ENCODE peak calls at places on chromosomes 12 and 14, in nine cellular contexts. G is AG10803, M is K562, I is breast epithelium, O is left ventricle myocardium inferior, C is uterus, W is fibroblast of pulmonary artery, U is testis, D is RWPE2. H is an unnamed sample.

GRCh38 chr14:99472937-99473336 is 7.7 kb downstream of the SETD3 start:
- DNase-seq in G (no peak), M (no peak), I (no peak), O (no peak), C (no peak), W (no peak), U (no peak), D (no peak), H (no peak)

GRCh38 chr12:83361486-83361885 is 674.8 kb downstream of the TMTC2 start:
- DNase-seq in G (no peak), M (no peak), I (no peak), O (no peak), C (no peak), W (no peak), U (no peak), D (no peak), H (no peak)

GRCh38 chr12:28378749-28379148 is 188.5 kb downstream of the CCDC91 start:
- DNase-seq in G (peak), M (no peak), I (no peak), O (no peak), C (no peak), W (peak), U (no peak), D (no peak), H (no peak)

GRCh38 chr14:89206426-89206825 is 210.6 kb downstream of the FOXN3 start:
- DNase-seq in G (peak), M (no peak), I (no peak), O (no peak), C (no peak), W (no peak), U (no peak), D (no peak), H (no peak)

GRCh38 chr12:22971247-22971646 is 346.3 kb downstream of the ETNK1 start:
- DNase-seq in G (peak), M (no peak), I (no peak), O (no peak), C (no peak), W (no peak), U (no peak), D (no peak), H (no peak)

GRCh38 chr12:118330421-118331018 is 42.2 kb downstream of the TAOK3 start:
- DNase-seq in G (peak), M (peak), I (no peak), O (no peak), C (no peak), W (peak), U (no peak), D (no peak), H (no peak)

GRCh38 chr14:54467280-54467679 is 21.5 kb downstream of the GMFB start:
- DNase-seq in G (no peak), M (no peak), I (no peak), O (no peak), C (no peak), W (no peak), U (no peak), D (no peak), H (no peak)

GRCh38 chr12:116058574-116058973 is 218.9 kb downstream of the MED13L start:
- DNase-seq in G (no peak), M (no peak), I (no peak), O (no peak), C (no peak), W (no peak), U (no peak), D (no peak), H (no peak)

GRCh38 chr14:69259531-69260245 is at the start of gene GALNT16:
- DNase-seq in G (no peak), M (peak), I (no peak), O (peak), C (peak), W (no peak), U (peak), D (no peak), H (peak)
- H3K4me3 ChIP-seq in G (peak), M (no peak), I (peak), O (peak), C (peak), W (peak), U (peak), D (peak), H (peak)

GRCh38 chr12:11892065-11892391 is 178.7 kb upstream of the BCL2L14 start:
- DNase-seq in G (no peak), M (no peak), I (no peak), O (no peak), C (no peak), W (no peak), U (no peak), D (no peak), H (no peak)
- TF ChIP-seq CTCF in G (peak), M (no peak), I (peak), O (peak), C (no peak), W (peak), U (peak), D (no peak), H (peak)

GRCh38 chr14:73753043-73753886 is 39.1 kb upstream of the PNMA1 start:
- DNase-seq in G (no peak), M (peak), I (no peak), O (peak), C (no peak), W (peak), U (no peak), D (no peak), H (no peak)

GRCh38 chr14:73750161-73750901 is 36.1 kb upstream of the PNMA1 start:
- DNase-seq in G (no peak), M (no peak), I (no peak), O (no peak), C (no peak), W (no peak), U (no peak), D (no peak), H (no peak)

GRCh38 chr14:73753887-73754880 is 40.0 kb upstream of the PNMA1 start:
- DNase-seq in G (peak), M (no peak), I (no peak), O (no peak), C (no peak), W (no peak), U (no peak), D (no peak), H (no peak)

GRCh38 chr14:73751157-73751691 is 37.0 kb upstream of the PNMA1 start:
- DNase-seq in G (no peak), M (no peak), I (no peak), O (no peak), C (no peak), W (no peak), U (no peak), D (no peak), H (no peak)

DNA sequence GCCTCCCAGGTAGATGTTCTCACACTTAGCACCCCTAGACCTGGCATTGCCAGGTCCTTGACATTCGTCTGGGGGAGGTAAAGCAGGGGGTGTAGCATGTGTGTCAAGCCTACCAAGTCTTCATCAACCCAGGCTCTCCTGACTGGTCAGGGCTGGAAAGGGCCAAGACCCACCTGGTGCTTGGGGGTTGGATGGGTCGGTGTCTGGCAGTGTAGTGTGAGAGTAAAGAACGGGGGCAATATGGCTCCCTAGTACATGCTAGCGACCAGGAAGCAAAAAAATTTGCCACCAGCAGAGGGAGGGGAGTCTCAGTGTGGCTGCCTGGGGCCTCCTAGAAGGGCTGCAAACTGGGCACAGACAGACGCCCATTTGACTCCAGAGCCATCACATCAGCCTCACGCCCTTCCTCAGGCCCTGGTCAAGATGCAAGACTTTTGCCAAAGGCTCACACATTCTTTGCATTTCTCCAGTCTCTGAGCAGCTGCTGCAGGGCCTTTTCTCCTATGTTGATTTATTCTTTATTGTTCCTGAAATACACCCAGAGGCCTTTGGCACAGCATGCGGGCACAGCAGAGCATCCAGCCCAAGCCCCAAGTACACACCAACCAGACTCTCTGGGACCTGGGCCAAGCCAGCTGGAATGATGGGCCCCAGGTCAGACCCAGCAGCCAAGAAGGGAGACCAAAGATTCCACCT is 38.3 kb upstream of the PNMA1 start:
- DNase-seq in G (peak), M (no peak), I (peak), O (peak), C (peak), W (peak), U (peak), D (peak), H (no peak)
- H3K4me3 ChIP-seq in G (no peak), M (no peak), I (peak), O (peak), C (no peak), W (no peak), U (no peak), D (no peak), H (no peak)

GRCh38 chr12:132056320-132056719 is 87.8 kb downstream of the DDX51 start:
- DNase-seq in G (no peak), M (no peak), I (no peak), O (no peak), C (no peak), W (no peak), U (no peak), D (no peak), H (no peak)

GRCh38 chr12:132054983-132055382 is 89.1 kb downstream of the DDX51 start:
- DNase-seq in G (no peak), M (no peak), I (no peak), O (no peak), C (no peak), W (no peak), U (no peak), D (no peak), H (no peak)

GRCh38 chr12:132056959-132057358 is 87.2 kb downstream of the DDX51 start:
- DNase-seq in G (no peak), M (no peak), I (no peak), O (no peak), C (no peak), W (no peak), U (no peak), D (no peak), H (no peak)

GRCh38 chr12:132055535-132056096 is 88.5 kb downstream of the DDX51 start:
- DNase-seq in G (no peak), M (no peak), I (no peak), O (no peak), C (no peak), W (no peak), U (no peak), D (no peak), H (no peak)

GRCh38 chr12:132057691-132058090 is 86.4 kb downstream of the DDX51 start:
- DNase-seq in G (no peak), M (no peak), I (no peak), O (no peak), C (no peak), W (no peak), U (no peak), D (no peak), H (no peak)
- TF ChIP-seq CTCF in G (no peak), M (no peak), I (no peak), O (no peak), C (no peak), W (no peak), U (no peak), D (no peak), H (no peak)

GRCh38 chr12:62003217-62003616 is 257.0 kb upstream of the USP15 start:
- DNase-seq in G (no peak), M (no peak), I (no peak), O (no peak), C (no peak), W (no peak), U (no peak), D (no peak), H (no peak)
- H3K4me3 ChIP-seq in G (no peak), M (no peak), I (no peak), O (no peak), C (no peak), W (no peak), U (no peak), D (no peak), H (no peak)

GRCh38 chr12:13964666-13965065 is 16.7 kb downstream of the GRIN2B start:
- DNase-seq in G (no peak), M (no peak), I (no peak), O (no peak), C (no peak), W (no peak), U (no peak), D (no peak), H (no peak)

GRCh38 chr12:13959131-13959734 is 22.2 kb downstream of the GRIN2B start:
- DNase-seq in G (no peak), M (no peak), I (no peak), O (peak), C (no peak), W (no peak), U (no peak), D (no peak), H (no peak)

GRCh38 chr12:13961983-13962382 is 19.4 kb downstream of the GRIN2B start:
- DNase-seq in G (no peak), M (no peak), I (no peak), O (no peak), C (no peak), W (no peak), U (no peak), D (no peak), H (no peak)

GRCh38 chr12:13957576-13957975 is 23.8 kb downstream of the GRIN2B start:
- DNase-seq in G (no peak), M (no peak), I (no peak), O (no peak), C (no peak), W (no peak), U (no peak), D (no peak), H (no peak)

GRCh38 chr12:13962699-13963098 is 18.7 kb downstream of the GRIN2B start:
- DNase-seq in G (no peak), M (peak), I (no peak), O (no peak), C (no peak), W (no peak), U (no peak), D (no peak), H (peak)
- TF ChIP-seq CTCF in G (peak), M (peak), I (no peak), O (no peak), C (no peak), W (peak), U (no peak), D (no peak), H (peak)

GRCh38 chr14:97524579-97525319 is 727.6 kb downstream of the VRK1 start:
- DNase-seq in G (no peak), M (no peak), I (no peak), O (no peak), C (no peak), W (no peak), U (no peak), D (no peak), H (no peak)

GRCh38 chr14:97532052-97532451 is 734.9 kb downstream of the VRK1 start:
- DNase-seq in G (no peak), M (no peak), I (no peak), O (no peak), C (no peak), W (no peak), U (no peak), D (no peak), H (no peak)

GRCh38 chr14:97523936-97524335 is 726.8 kb downstream of the VRK1 start:
- DNase-seq in G (no peak), M (no peak), I (no peak), O (no peak), C (no peak), W (no peak), U (no peak), D (no peak), H (no peak)

GRCh38 chr14:97527993-97528392 is 730.8 kb downstream of the VRK1 start:
- DNase-seq in G (no peak), M (no peak), I (no peak), O (no peak), C (no peak), W (no peak), U (no peak), D (no peak), H (no peak)
- H3K4me3 ChIP-seq in G (no peak), M (no peak), I (no peak), O (no peak), C (no peak), W (no peak), U (no peak), D (no peak), H (no peak)

GRCh38 chr14:104551851-104552737 is 27.5 kb upstream of the C14orf180 start:
- DNase-seq in G (no peak), M (no peak), I (no peak), O (peak), C (peak), W (no peak), U (no peak), D (peak), H (peak)

GRCh38 chr14:104550340-104550848 is 29.2 kb upstream of the C14orf180 start:
- DNase-seq in G (no peak), M (no peak), I (no peak), O (no peak), C (no peak), W (no peak), U (no peak), D (no peak), H (no peak)

GRCh38 chr14:104549536-104550339 is 29.8 kb upstream of the C14orf180 start:
- DNase-seq in G (no peak), M (no peak), I (no peak), O (no peak), C (no peak), W (no peak), U (no peak), D (no peak), H (no peak)

GRCh38 chr14:104552738-104553125 is 26.8 kb upstream of the C14orf180 start:
- DNase-seq in G (no peak), M (no peak), I (no peak), O (no peak), C (peak), W (no peak), U (no peak), D (peak), H (peak)

GRCh38 chr14:104550849-104551728 is 28.5 kb upstream of the C14orf180 start:
- DNase-seq in G (no peak), M (no peak), I (no peak), O (no peak), C (peak), W (no peak), U (no peak), D (peak), H (no peak)
- TF ChIP-seq CTCF in G (no peak), M (peak), I (no peak), O (no peak), C (no peak), W (no peak), U (no peak), D (no peak), H (no peak)

DNA sequence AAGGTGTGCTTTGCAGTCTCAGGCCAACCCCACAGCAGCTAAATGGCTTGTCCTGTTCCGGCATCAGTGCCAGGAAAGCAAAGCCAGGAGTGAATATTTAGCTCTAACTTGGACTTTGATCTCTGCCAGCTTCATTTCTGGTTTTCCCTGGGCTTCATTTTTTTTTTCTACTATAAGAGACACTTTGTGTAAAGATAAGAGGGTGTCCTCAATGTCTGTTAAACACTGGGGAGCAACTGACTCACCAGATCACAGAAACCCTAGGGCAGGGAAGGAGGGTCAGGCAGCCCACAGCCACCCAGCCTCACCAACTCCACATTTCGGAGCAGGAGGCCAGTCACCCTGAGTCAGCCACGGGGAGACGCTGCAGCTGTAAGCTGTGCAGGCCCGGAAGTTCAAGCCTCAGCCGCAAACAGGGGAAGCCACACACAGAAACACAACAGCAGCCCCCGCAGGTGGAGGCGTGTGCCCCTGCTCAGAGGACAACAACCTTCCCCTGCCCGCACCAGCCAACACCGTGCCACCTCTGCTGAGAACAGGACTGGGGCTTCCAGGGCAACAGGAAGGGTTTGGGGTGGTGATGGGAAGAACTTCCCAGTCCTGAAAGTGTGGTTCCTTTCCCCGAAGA is 6.3 kb downstream of the TNFRSF1A start:
- DNase-seq in G (peak), M (peak), I (peak), O (peak), C (peak), W (peak), U (peak), D (no peak), H (peak)
- H3K4me3 ChIP-seq in G (peak), M (peak), I (peak), O (peak), C (peak), W (peak), U (no peak), D (no peak), H (peak)

H was measured in WERI-Rb-1.